ENCODE peak calls at places on chromosomes 5 and 9, in seven cellular contexts. Y is HT-29; D is pons; M is EH; P is activated CD4-positive, alpha-beta T cell treated with anti-CD3 and anti-CD28 coated beads, Interleukin-2, amount 10 ng/mL, durations not matched to agents 24 days and 14 days; E is GM13976; X is NCI-H1694 treated with DMSO at 0.1 percent for 48 hours. J is an unnamed sample.

GRCh38 chr5:135596788-135597187 is 18.0 kb upstream of the CXCL14 start:
- DNase-seq in P (no peak), X (no peak), Y (no peak), D (no peak), E (no peak), M (no peak), J (no peak)

GRCh38 chr5:7616897-7617296 is 221.0 kb downstream of the ADCY2 start:
- DNase-seq in D (no peak), X (no peak), M (no peak), Y (no peak), P (no peak), E (no peak), J (no peak)

GRCh38 chr9:133874659-133875058 is 117.5 kb downstream of the VAV2 start:
- DNase-seq in X (no peak), D (no peak), E (no peak), Y (no peak), P (no peak), M (no peak), J (no peak)

GRCh38 chr9:29285818-29286217 is 1712.5 kb upstream of the C9orf72 start:
- DNase-seq in X (no peak), D (peak), E (no peak), P (no peak), Y (peak), M (no peak), J (no peak)

GRCh38 chr9:97501177-97501971 is at the start of gene TMOD1:
- DNase-seq in E (peak), M (peak), X (peak), Y (peak), P (peak), D (peak), J (peak)

GRCh38 chr9:137309368-137310189 is 7.5 kb upstream of the NRARP start:
- DNase-seq in D (no peak), M (no peak), E (no peak), X (no peak), P (no peak), Y (no peak), J (peak)

GRCh38 chr9:95980262-95981125 is 105.0 kb downstream of the ERCC6L2 start:
- DNase-seq in P (no peak), E (no peak), X (no peak), M (no peak), Y (no peak), D (no peak), J (no peak)

GRCh38 chr9:31608413-31608812 is 776.0 kb upstream of the ACO1 start:
- DNase-seq in M (no peak), E (no peak), P (no peak), D (no peak), Y (peak), X (no peak), J (no peak)